ENCODE peak calls at places on chromosomes 4 and X, in eight cellular contexts. One of them, this sample, is unnamed.

GRCh38 chr4:111748157-111748556 is 397.1 kb upstream of the FAM241A start:
- DNase-seq in H1: peak; percentile 47
- DNase-seq in HCT116: no peak
- DNase-seq in endothelial cell of umbilical vein: no peak
- DNase-seq in GM12878: no peak
- DNase-seq in transverse colon: no peak
- DNase-seq in prostate gland: no peak
- DNase-seq in GM23338: peak; percentile 24
- DNase-seq in this sample: no peak

GRCh38 chrX:55451626-55451989 is 319 bp upstream of the MAGEH1 start:
- DNase-seq in H1: no peak
- DNase-seq in HCT116: no peak
- DNase-seq in endothelial cell of umbilical vein: no peak
- DNase-seq in GM12878: no peak
- DNase-seq in transverse colon: no peak
- DNase-seq in prostate gland: no peak
- DNase-seq in GM23338: no peak
- DNase-seq in this sample: no peak

GRCh38 chr4:55020131-55020530 is 105.3 kb downstream of the KDR start:
- DNase-seq in H1: no peak
- DNase-seq in HCT116: no peak
- DNase-seq in endothelial cell of umbilical vein: no peak
- DNase-seq in GM12878: no peak
- DNase-seq in transverse colon: no peak
- DNase-seq in prostate gland: no peak
- DNase-seq in GM23338: no peak
- DNase-seq in this sample: no peak

GRCh38 chr4:169202143-169202699 is 68.5 kb downstream of the SH3RF1 start:
- DNase-seq in H1: no peak
- DNase-seq in HCT116: no peak
- DNase-seq in endothelial cell of umbilical vein: peak; percentile 45
- DNase-seq in GM12878: no peak
- DNase-seq in transverse colon: no peak
- DNase-seq in prostate gland: no peak
- DNase-seq in GM23338: no peak
- DNase-seq in this sample: no peak

GRCh38 chrX:72572248-72573157 is at the start of gene HDAC8:
- DNase-seq in H1: peak; percentile 61
- DNase-seq in HCT116: peak; percentile 70
- DNase-seq in endothelial cell of umbilical vein: peak; percentile 85
- DNase-seq in GM12878: peak; percentile 63
- DNase-seq in transverse colon: peak; percentile 68
- DNase-seq in prostate gland: peak; percentile 53
- DNase-seq in GM23338: peak; percentile 80
- DNase-seq in this sample: peak; percentile 77

GRCh38 chrX:45710081-45710801 is 509.6 kb upstream of the DIPK2B start:
- DNase-seq in H1: no peak
- DNase-seq in HCT116: peak; percentile 99
- DNase-seq in endothelial cell of umbilical vein: peak; percentile 76
- DNase-seq in GM12878: peak; percentile 69
- DNase-seq in transverse colon: no peak
- DNase-seq in prostate gland: no peak
- DNase-seq in GM23338: no peak
- DNase-seq in this sample: peak; percentile 71

GRCh38 chrX:17294561-17294960 is 80.4 kb upstream of the NHS start:
- DNase-seq in H1: no peak
- DNase-seq in HCT116: no peak
- DNase-seq in endothelial cell of umbilical vein: no peak
- DNase-seq in GM12878: no peak
- DNase-seq in transverse colon: no peak
- DNase-seq in prostate gland: no peak
- DNase-seq in GM23338: no peak
- DNase-seq in this sample: no peak

GRCh38 chrX:13235930-13236329 is 83.9 kb downstream of the ATXN3L start:
- DNase-seq in H1: no peak
- DNase-seq in HCT116: no peak
- DNase-seq in endothelial cell of umbilical vein: peak; percentile 36
- DNase-seq in GM12878: no peak
- DNase-seq in transverse colon: no peak
- DNase-seq in prostate gland: no peak
- DNase-seq in GM23338: no peak
- DNase-seq in this sample: no peak

GRCh38 chr4:25235401-25235800 is 1.6 kb downstream of the PI4K2B start:
- DNase-seq in H1: no peak
- DNase-seq in HCT116: no peak
- DNase-seq in endothelial cell of umbilical vein: no peak
- DNase-seq in GM12878: no peak
- DNase-seq in transverse colon: no peak
- DNase-seq in prostate gland: no peak
- DNase-seq in GM23338: no peak
- DNase-seq in this sample: no peak

GRCh38 chr4:56937262-56937661 is 29.6 kb downstream of the REST start:
- DNase-seq in H1: no peak
- DNase-seq in HCT116: peak; percentile 35
- DNase-seq in endothelial cell of umbilical vein: peak; percentile 82
- DNase-seq in GM12878: no peak
- DNase-seq in transverse colon: no peak
- DNase-seq in prostate gland: no peak
- DNase-seq in GM23338: no peak
- DNase-seq in this sample: peak; percentile 47

GRCh38 chrX:121322159-121322558 is 274.7 kb downstream of the GLUD2 start:
- DNase-seq in H1: no peak
- DNase-seq in HCT116: no peak
- DNase-seq in endothelial cell of umbilical vein: no peak
- DNase-seq in GM12878: no peak
- DNase-seq in transverse colon: no peak
- DNase-seq in prostate gland: no peak
- DNase-seq in GM23338: no peak
- DNase-seq in this sample: no peak

GRCh38 chr4:15007201-15007600 is 4.9 kb downstream of the CPEB2 start:
- DNase-seq in H1: no peak
- DNase-seq in HCT116: no peak
- DNase-seq in endothelial cell of umbilical vein: no peak
- DNase-seq in GM12878: no peak
- DNase-seq in transverse colon: no peak
- DNase-seq in prostate gland: no peak
- DNase-seq in GM23338: peak; percentile 41
- DNase-seq in this sample: no peak

GRCh38 chr4:145736241-145736831 is 56.4 kb downstream of the C4orf51 start:
- DNase-seq in H1: no peak
- DNase-seq in HCT116: no peak
- DNase-seq in endothelial cell of umbilical vein: peak; percentile 72
- DNase-seq in GM12878: no peak
- DNase-seq in transverse colon: peak; percentile 21
- DNase-seq in prostate gland: peak; percentile 77
- DNase-seq in GM23338: no peak
- DNase-seq in this sample: no peak

GRCh38 chr4:836003-836511 is 10.1 kb upstream of the CPLX1 start:
- DNase-seq in H1: no peak
- DNase-seq in HCT116: no peak
- DNase-seq in endothelial cell of umbilical vein: no peak
- DNase-seq in GM12878: no peak
- DNase-seq in transverse colon: no peak
- DNase-seq in prostate gland: no peak
- DNase-seq in GM23338: no peak
- DNase-seq in this sample: no peak

GRCh38 chr4:19156786-19157185 is 1094.9 kb upstream of the SLIT2 start:
- DNase-seq in H1: no peak
- DNase-seq in HCT116: no peak
- DNase-seq in endothelial cell of umbilical vein: no peak
- DNase-seq in GM12878: no peak
- DNase-seq in transverse colon: no peak
- DNase-seq in prostate gland: no peak
- DNase-seq in GM23338: no peak
- DNase-seq in this sample: no peak

GRCh38 chr4:95867919-95868318 is 28.0 kb downstream of the PDHA2 start:
- DNase-seq in H1: no peak
- DNase-seq in HCT116: peak; percentile 28
- DNase-seq in endothelial cell of umbilical vein: peak; percentile 5
- DNase-seq in GM12878: no peak
- DNase-seq in transverse colon: no peak
- DNase-seq in prostate gland: no peak
- DNase-seq in GM23338: peak; percentile 74
- DNase-seq in this sample: no peak

GRCh38 chr4:30537462-30537861 is 182.7 kb upstream of the PCDH7 start:
- DNase-seq in H1: no peak
- DNase-seq in HCT116: peak; percentile 76
- DNase-seq in endothelial cell of umbilical vein: peak; percentile 92
- DNase-seq in GM12878: no peak
- DNase-seq in transverse colon: peak; percentile 19
- DNase-seq in prostate gland: no peak
- DNase-seq in GM23338: no peak
- DNase-seq in this sample: peak; percentile 5

GRCh38 chrX:15151267-15152196 is 118.4 kb downstream of the ASB9 start:
- DNase-seq in H1: no peak
- DNase-seq in HCT116: no peak
- DNase-seq in endothelial cell of umbilical vein: peak; percentile 39
- DNase-seq in GM12878: peak; percentile 38
- DNase-seq in transverse colon: no peak
- DNase-seq in prostate gland: no peak
- DNase-seq in GM23338: no peak
- DNase-seq in this sample: no peak

GRCh38 chr4:85127653-85128052 is 161.2 kb upstream of the WDFY3 start:
- DNase-seq in H1: peak; percentile 62
- DNase-seq in HCT116: peak; percentile 47
- DNase-seq in endothelial cell of umbilical vein: peak; percentile 17
- DNase-seq in GM12878: no peak
- DNase-seq in transverse colon: no peak
- DNase-seq in prostate gland: no peak
- DNase-seq in GM23338: peak; percentile 81
- DNase-seq in this sample: no peak

DNA sequence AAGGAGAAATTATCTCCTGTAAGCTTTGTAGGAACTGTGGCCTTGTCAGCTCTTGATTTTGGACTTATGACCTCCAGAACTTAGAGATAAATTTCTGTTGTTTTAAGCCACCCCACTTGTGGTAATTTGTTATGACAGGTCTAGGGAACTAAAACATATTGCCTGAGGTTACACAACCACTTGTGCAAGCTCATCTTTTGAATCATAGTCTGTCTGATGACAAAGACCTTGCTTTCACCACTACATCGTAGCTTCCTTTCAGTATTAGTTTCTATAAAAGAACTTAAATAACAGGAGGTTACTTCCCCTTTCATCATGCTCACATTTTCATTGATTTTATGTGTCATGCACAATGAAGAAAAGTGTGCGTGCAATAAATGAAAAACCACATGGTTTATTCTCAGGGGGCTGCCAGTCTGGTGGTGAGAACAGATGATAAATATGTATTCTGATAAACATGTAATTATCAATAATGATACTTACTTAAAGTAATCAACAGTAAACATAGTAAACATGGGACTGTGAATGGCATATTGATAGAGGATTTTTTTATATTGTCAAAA is 690.0 kb upstream of the HS3ST1 start:
- DNase-seq in H1: no peak
- DNase-seq in HCT116: no peak
- DNase-seq in endothelial cell of umbilical vein: no peak
- DNase-seq in GM12878: no peak
- DNase-seq in transverse colon: no peak
- DNase-seq in prostate gland: no peak
- DNase-seq in GM23338: no peak
- DNase-seq in this sample: no peak
- TF ChIP-seq POLR2AphosphoS5 in H1: no peak
- TF ChIP-seq POLR2AphosphoS5 in HCT116: no peak
- TF ChIP-seq POLR2AphosphoS5 in endothelial cell of umbilical vein: no peak
- TF ChIP-seq POLR2AphosphoS5 in GM12878: no peak
- TF ChIP-seq POLR2AphosphoS5 in transverse colon: peak; percentile 35
- TF ChIP-seq POLR2AphosphoS5 in prostate gland: no peak
- TF ChIP-seq POLR2AphosphoS5 in GM23338: no peak
- TF ChIP-seq POLR2AphosphoS5 in this sample: no peak

GRCh38 chrX:133868687-133869086 is 116.7 kb downstream of the GPC3 start:
- DNase-seq in H1: no peak
- DNase-seq in HCT116: no peak
- DNase-seq in endothelial cell of umbilical vein: no peak
- DNase-seq in GM12878: no peak
- DNase-seq in transverse colon: no peak
- DNase-seq in prostate gland: no peak
- DNase-seq in GM23338: no peak
- DNase-seq in this sample: no peak

GRCh38 chrX:133865761-133866470 is 119.5 kb downstream of the GPC3 start:
- DNase-seq in H1: no peak
- DNase-seq in HCT116: no peak
- DNase-seq in endothelial cell of umbilical vein: no peak
- DNase-seq in GM12878: no peak
- DNase-seq in transverse colon: no peak
- DNase-seq in prostate gland: no peak
- DNase-seq in GM23338: peak; percentile 29
- DNase-seq in this sample: no peak

GRCh38 chrX:133868250-133868649 is 117.1 kb downstream of the GPC3 start:
- DNase-seq in H1: no peak
- DNase-seq in HCT116: no peak
- DNase-seq in endothelial cell of umbilical vein: no peak
- DNase-seq in GM12878: no peak
- DNase-seq in transverse colon: no peak
- DNase-seq in prostate gland: no peak
- DNase-seq in GM23338: no peak
- DNase-seq in this sample: no peak

DNA sequence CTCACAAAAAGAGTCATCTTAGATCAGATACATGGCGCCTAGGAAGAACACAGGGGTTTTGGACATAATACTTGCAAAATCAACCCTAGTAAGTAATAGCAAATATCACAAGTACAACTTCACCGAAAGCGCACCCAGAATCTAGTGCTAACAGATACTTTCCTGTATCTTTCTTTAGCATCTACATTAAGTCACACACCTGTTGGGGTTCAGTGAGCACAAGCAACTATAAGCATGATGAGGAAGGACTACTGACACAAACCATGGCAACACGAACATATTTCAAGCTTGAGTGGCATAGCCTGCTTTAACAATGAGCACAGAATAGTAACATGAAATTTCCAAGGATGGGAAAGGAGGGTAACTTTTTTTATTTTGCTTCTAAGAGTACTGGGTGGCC is 116.1 kb downstream of the GPC3 start:
- DNase-seq in H1: no peak
- DNase-seq in HCT116: no peak
- DNase-seq in endothelial cell of umbilical vein: no peak
- DNase-seq in GM12878: no peak
- DNase-seq in transverse colon: no peak
- DNase-seq in prostate gland: no peak
- DNase-seq in GM23338: no peak
- DNase-seq in this sample: no peak
- TF ChIP-seq POLR2AphosphoS5 in H1: no peak
- TF ChIP-seq POLR2AphosphoS5 in HCT116: no peak
- TF ChIP-seq POLR2AphosphoS5 in endothelial cell of umbilical vein: no peak
- TF ChIP-seq POLR2AphosphoS5 in GM12878: no peak
- TF ChIP-seq POLR2AphosphoS5 in transverse colon: no peak
- TF ChIP-seq POLR2AphosphoS5 in prostate gland: no peak
- TF ChIP-seq POLR2AphosphoS5 in GM23338: no peak
- TF ChIP-seq POLR2AphosphoS5 in this sample: no peak

GRCh38 chrX:103794117-103794516 is 17.5 kb downstream of the PLP1 start:
- DNase-seq in H1: no peak
- DNase-seq in HCT116: no peak
- DNase-seq in endothelial cell of umbilical vein: no peak
- DNase-seq in GM12878: no peak
- DNase-seq in transverse colon: no peak
- DNase-seq in prostate gland: no peak
- DNase-seq in GM23338: no peak
- DNase-seq in this sample: no peak
- TF ChIP-seq POLR2AphosphoS5 in H1: no peak
- TF ChIP-seq POLR2AphosphoS5 in HCT116: no peak
- TF ChIP-seq POLR2AphosphoS5 in endothelial cell of umbilical vein: no peak
- TF ChIP-seq POLR2AphosphoS5 in GM12878: no peak
- TF ChIP-seq POLR2AphosphoS5 in transverse colon: no peak
- TF ChIP-seq POLR2AphosphoS5 in prostate gland: no peak
- TF ChIP-seq POLR2AphosphoS5 in GM23338: no peak
- TF ChIP-seq POLR2AphosphoS5 in this sample: no peak

GRCh38 chr4:158020175-158020574 is 152.7 kb downstream of the GASK1B start:
- DNase-seq in H1: no peak
- DNase-seq in HCT116: peak; percentile 18
- DNase-seq in endothelial cell of umbilical vein: peak; percentile 96
- DNase-seq in GM12878: no peak
- DNase-seq in transverse colon: peak; percentile 18
- DNase-seq in prostate gland: peak; percentile 70
- DNase-seq in GM23338: peak; percentile 14
- DNase-seq in this sample: no peak
- TF ChIP-seq POLR2AphosphoS5 in H1: no peak
- TF ChIP-seq POLR2AphosphoS5 in HCT116: no peak
- TF ChIP-seq POLR2AphosphoS5 in endothelial cell of umbilical vein: peak; percentile 3
- TF ChIP-seq POLR2AphosphoS5 in GM12878: no peak
- TF ChIP-seq POLR2AphosphoS5 in transverse colon: peak; percentile 73
- TF ChIP-seq POLR2AphosphoS5 in prostate gland: peak; percentile 93
- TF ChIP-seq POLR2AphosphoS5 in GM23338: no peak
- TF ChIP-seq POLR2AphosphoS5 in this sample: no peak

This sample was measured in Panc1.